ENCODE peak calls at places on chromosomes 13 and 19, in eight cellular contexts. One of them, this sample, is unnamed. For H3K4me1, the result is how much of the 10 kb centered on the place peaks cover.

GRCh38 chr19:7897289-7897688 is 6.4 kb upstream of the MAP2K7 start:
- DNase-seq in NT2/D1: no peak
- DNase-seq in heart right ventricle: no peak
- DNase-seq in small intestine: no peak
- DNase-seq in ascending aorta: no peak
- DNase-seq in BE2C: no peak
- DNase-seq in A549: no peak
- DNase-seq in Peyer's patch: no peak
- DNase-seq in this sample: no peak

GRCh38 chr19:3899531-3900294 is 19.2 kb downstream of the ATCAY start:
- DNase-seq in small intestine: peak
- DNase-seq in BE2C: no peak
- DNase-seq in ascending aorta: peak
- DNase-seq in NT2/D1: no peak
- DNase-seq in heart right ventricle: no peak
- DNase-seq in A549: no peak
- DNase-seq in Peyer's patch: no peak
- DNase-seq in this sample: no peak

GRCh38 chr13:34942732-34943674 is 933 bp downstream of the NBEA start:
- DNase-seq in NT2/D1: no peak
- DNase-seq in heart right ventricle: peak
- DNase-seq in ascending aorta: peak
- DNase-seq in A549: peak
- DNase-seq in Peyer's patch: peak
- DNase-seq in BE2C: peak
- DNase-seq in small intestine: peak
- DNase-seq in this sample: no peak

GRCh38 chr19:2381151-2381822 is 21.2 kb downstream of the TMPRSS9 start:
- DNase-seq in BE2C: no peak
- DNase-seq in A549: no peak
- DNase-seq in heart right ventricle: no peak
- DNase-seq in ascending aorta: no peak
- DNase-seq in Peyer's patch: no peak
- DNase-seq in small intestine: no peak
- DNase-seq in NT2/D1: no peak
- DNase-seq in this sample: no peak

GRCh38 chr13:22187329-22187728 is 516.5 kb downstream of the FGF9 start:
- DNase-seq in small intestine: no peak
- DNase-seq in ascending aorta: no peak
- DNase-seq in BE2C: no peak
- DNase-seq in heart right ventricle: no peak
- DNase-seq in NT2/D1: no peak
- DNase-seq in Peyer's patch: no peak
- DNase-seq in A549: no peak
- DNase-seq in this sample: no peak

GRCh38 chr13:27295096-27295495 is 24.5 kb downstream of the RASL11A start:
- DNase-seq in Peyer's patch: no peak
- DNase-seq in heart right ventricle: no peak
- DNase-seq in A549: no peak
- DNase-seq in ascending aorta: no peak
- DNase-seq in small intestine: no peak
- DNase-seq in BE2C: no peak
- DNase-seq in NT2/D1: no peak
- DNase-seq in this sample: no peak

GRCh38 chr13:59746291-59746962 is 417.3 kb downstream of the DIAPH3 start:
- DNase-seq in heart right ventricle: no peak
- DNase-seq in BE2C: no peak
- DNase-seq in NT2/D1: no peak
- DNase-seq in small intestine: no peak
- DNase-seq in Peyer's patch: no peak
- DNase-seq in A549: no peak
- DNase-seq in ascending aorta: no peak
- DNase-seq in this sample: no peak

GRCh38 chr19:34320277-34320676 is 44.7 kb upstream of the GPI start:
- DNase-seq in small intestine: no peak
- DNase-seq in NT2/D1: no peak
- DNase-seq in Peyer's patch: peak
- DNase-seq in heart right ventricle: no peak
- DNase-seq in ascending aorta: no peak
- DNase-seq in A549: no peak
- DNase-seq in BE2C: no peak
- DNase-seq in this sample: no peak

GRCh38 chr19:5345895-5346386 is 5.3 kb upstream of the PTPRS start:
- DNase-seq in A549: no peak
- DNase-seq in heart right ventricle: no peak
- DNase-seq in small intestine: no peak
- DNase-seq in ascending aorta: no peak
- DNase-seq in NT2/D1: no peak
- DNase-seq in Peyer's patch: no peak
- DNase-seq in BE2C: no peak
- DNase-seq in this sample: no peak

GRCh38 chr19:750640-751423 is at the start of gene MISP:
- DNase-seq in Peyer's patch: peak
- DNase-seq in A549: peak
- DNase-seq in BE2C: no peak
- DNase-seq in heart right ventricle: no peak
- DNase-seq in NT2/D1: no peak
- DNase-seq in small intestine: peak
- DNase-seq in ascending aorta: no peak
- DNase-seq in this sample: no peak

GRCh38 chr13:46543307-46543706 is 9.7 kb upstream of the LRCH1 start:
- DNase-seq in small intestine: no peak
- DNase-seq in heart right ventricle: no peak
- DNase-seq in ascending aorta: no peak
- DNase-seq in Peyer's patch: no peak
- DNase-seq in BE2C: no peak
- DNase-seq in A549: no peak
- DNase-seq in NT2/D1: no peak
- DNase-seq in this sample: no peak

GRCh38 chr19:49489601-49490167 is 2.3 kb downstream of the RPL13A start:
- DNase-seq in ascending aorta: no peak
- DNase-seq in NT2/D1: no peak
- DNase-seq in BE2C: peak
- DNase-seq in small intestine: peak
- DNase-seq in heart right ventricle: no peak
- DNase-seq in Peyer's patch: peak
- DNase-seq in A549: peak
- DNase-seq in this sample: no peak

GRCh38 chr19:38663957-38664502 is 16.6 kb downstream of the ACTN4 start:
- DNase-seq in A549: no peak
- DNase-seq in ascending aorta: peak
- DNase-seq in Peyer's patch: no peak
- DNase-seq in NT2/D1: no peak
- DNase-seq in heart right ventricle: peak
- DNase-seq in BE2C: no peak
- DNase-seq in small intestine: no peak
- DNase-seq in this sample: no peak

GRCh38 chr13:71860547-71861131 is 6.4 kb downstream of the DACH1 start:
- DNase-seq in Peyer's patch: no peak
- DNase-seq in NT2/D1: no peak
- DNase-seq in small intestine: peak
- DNase-seq in A549: no peak
- DNase-seq in BE2C: no peak
- DNase-seq in heart right ventricle: no peak
- DNase-seq in ascending aorta: no peak
- DNase-seq in this sample: no peak

GRCh38 chr13:45628094-45628493 is 12.6 kb upstream of the ERICH6B start:
- DNase-seq in NT2/D1: no peak
- DNase-seq in small intestine: no peak
- DNase-seq in BE2C: no peak
- DNase-seq in A549: no peak
- DNase-seq in heart right ventricle: no peak
- DNase-seq in Peyer's patch: no peak
- DNase-seq in ascending aorta: no peak
- DNase-seq in this sample: no peak

GRCh38 chr13:25689539-25689938 is 317.8 kb downstream of the ATP8A2 start:
- DNase-seq in ascending aorta: no peak
- DNase-seq in A549: no peak
- DNase-seq in BE2C: no peak
- DNase-seq in NT2/D1: no peak
- DNase-seq in Peyer's patch: no peak
- DNase-seq in heart right ventricle: no peak
- DNase-seq in small intestine: no peak
- DNase-seq in this sample: no peak

GRCh38 chr19:14404322-14404721 is 14.8 kb downstream of the DDX39A start:
- DNase-seq in BE2C: no peak
- DNase-seq in NT2/D1: no peak
- DNase-seq in A549: no peak
- DNase-seq in Peyer's patch: no peak
- DNase-seq in heart right ventricle: no peak
- DNase-seq in ascending aorta: no peak
- DNase-seq in small intestine: no peak
- DNase-seq in this sample: no peak

GRCh38 chr13:75495938-75496337 is 14.0 kb upstream of the TBC1D4 start:
- DNase-seq in Peyer's patch: no peak
- DNase-seq in BE2C: no peak
- DNase-seq in A549: no peak
- DNase-seq in heart right ventricle: no peak
- DNase-seq in NT2/D1: no peak
- DNase-seq in ascending aorta: no peak
- DNase-seq in small intestine: no peak
- DNase-seq in this sample: no peak

GRCh38 chr19:16200038-16200775 is 2.5 kb downstream of the AP1M1 start:
- DNase-seq in A549: peak
- DNase-seq in ascending aorta: peak
- DNase-seq in small intestine: peak
- DNase-seq in BE2C: no peak
- DNase-seq in heart right ventricle: no peak
- DNase-seq in NT2/D1: no peak
- DNase-seq in Peyer's patch: peak
- DNase-seq in this sample: no peak

GRCh38 chr19:34319230-34319585 is 45.8 kb upstream of the GPI start:
- DNase-seq in ascending aorta: no peak
- DNase-seq in small intestine: no peak
- DNase-seq in Peyer's patch: no peak
- DNase-seq in NT2/D1: no peak
- DNase-seq in A549: no peak
- DNase-seq in BE2C: no peak
- DNase-seq in heart right ventricle: no peak
- DNase-seq in this sample: no peak

GRCh38 chr19:55649579-55650557 is 1.9 kb downstream of the CCDC106 start:
- DNase-seq in NT2/D1: no peak
- DNase-seq in small intestine: no peak
- DNase-seq in Peyer's patch: no peak
- DNase-seq in A549: no peak
- DNase-seq in BE2C: no peak
- DNase-seq in ascending aorta: no peak
- DNase-seq in heart right ventricle: no peak
- DNase-seq in this sample: no peak
- H3K4me3 ChIP-seq in NT2/D1: no peak
- H3K4me3 ChIP-seq in small intestine: no peak
- H3K4me3 ChIP-seq in Peyer's patch: no peak
- H3K4me3 ChIP-seq in A549: no peak
- H3K4me3 ChIP-seq in BE2C: no peak
- H3K4me3 ChIP-seq in ascending aorta: no peak
- H3K4me3 ChIP-seq in heart right ventricle: no peak
- H3K4me3 ChIP-seq in this sample: no peak

GRCh38 chr13:98567140-98567539 is 9.8 kb downstream of the STK24 start:
- DNase-seq in NT2/D1: no peak
- DNase-seq in Peyer's patch: no peak
- DNase-seq in ascending aorta: no peak
- DNase-seq in heart right ventricle: no peak
- DNase-seq in A549: no peak
- DNase-seq in BE2C: no peak
- DNase-seq in small intestine: no peak
- DNase-seq in this sample: no peak

GRCh38 chr13:98565726-98566577 is 11.0 kb downstream of the STK24 start:
- DNase-seq in A549: no peak
- DNase-seq in small intestine: peak
- DNase-seq in BE2C: no peak
- DNase-seq in NT2/D1: no peak
- DNase-seq in heart right ventricle: peak
- DNase-seq in ascending aorta: peak
- DNase-seq in Peyer's patch: no peak
- DNase-seq in this sample: no peak

GRCh38 chr13:98563071-98563470 is 13.8 kb downstream of the STK24 start:
- DNase-seq in A549: no peak
- DNase-seq in Peyer's patch: peak
- DNase-seq in small intestine: no peak
- DNase-seq in ascending aorta: no peak
- DNase-seq in NT2/D1: no peak
- DNase-seq in BE2C: no peak
- DNase-seq in heart right ventricle: no peak
- DNase-seq in this sample: no peak

DNA sequence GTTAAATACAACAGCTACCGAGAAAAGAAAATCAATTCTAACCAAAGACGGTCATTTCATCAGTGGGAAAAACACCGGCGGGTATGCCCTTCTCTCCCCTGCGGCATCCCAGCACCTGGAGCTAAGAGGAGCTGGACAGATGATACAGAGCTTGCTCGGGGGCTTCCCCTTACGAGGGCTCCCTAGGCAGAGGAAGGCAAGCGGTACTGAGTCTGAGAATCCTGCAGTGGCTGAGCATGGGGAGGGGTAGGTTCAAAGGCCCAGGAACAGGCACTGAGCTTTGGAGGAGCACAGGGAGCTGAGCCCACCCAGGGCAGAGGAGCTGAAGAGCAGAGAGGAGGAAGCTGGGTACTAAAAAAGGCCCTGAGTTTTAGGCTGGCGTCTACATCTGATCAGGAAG is 12.7 kb downstream of the STK24 start:
- DNase-seq in A549: no peak
- DNase-seq in small intestine: no peak
- DNase-seq in Peyer's patch: no peak
- DNase-seq in ascending aorta: no peak
- DNase-seq in heart right ventricle: no peak
- DNase-seq in NT2/D1: no peak
- DNase-seq in BE2C: no peak
- DNase-seq in this sample: no peak
- H3K4me1 ChIP-seq in A549: under half
- H3K4me1 ChIP-seq in small intestine: under half
- H3K4me1 ChIP-seq in Peyer's patch: under half
- H3K4me1 ChIP-seq in ascending aorta: under half
- H3K4me1 ChIP-seq in heart right ventricle: half or more
- H3K4me1 ChIP-seq in NT2/D1: under half
- H3K4me1 ChIP-seq in BE2C: under half
- H3K4me1 ChIP-seq in this sample: under half

GRCh38 chr19:6475321-6476108 is 6.1 kb downstream of the DENND1C start:
- DNase-seq in small intestine: peak
- DNase-seq in NT2/D1: no peak
- DNase-seq in heart right ventricle: no peak
- DNase-seq in A549: peak
- DNase-seq in ascending aorta: no peak
- DNase-seq in BE2C: no peak
- DNase-seq in Peyer's patch: no peak
- DNase-seq in this sample: no peak
- H3K4me3 ChIP-seq in small intestine: no peak
- H3K4me3 ChIP-seq in NT2/D1: peak
- H3K4me3 ChIP-seq in heart right ventricle: no peak
- H3K4me3 ChIP-seq in A549: peak
- H3K4me3 ChIP-seq in ascending aorta: no peak
- H3K4me3 ChIP-seq in BE2C: no peak
- H3K4me3 ChIP-seq in Peyer's patch: no peak
- H3K4me3 ChIP-seq in this sample: peak

DNA sequence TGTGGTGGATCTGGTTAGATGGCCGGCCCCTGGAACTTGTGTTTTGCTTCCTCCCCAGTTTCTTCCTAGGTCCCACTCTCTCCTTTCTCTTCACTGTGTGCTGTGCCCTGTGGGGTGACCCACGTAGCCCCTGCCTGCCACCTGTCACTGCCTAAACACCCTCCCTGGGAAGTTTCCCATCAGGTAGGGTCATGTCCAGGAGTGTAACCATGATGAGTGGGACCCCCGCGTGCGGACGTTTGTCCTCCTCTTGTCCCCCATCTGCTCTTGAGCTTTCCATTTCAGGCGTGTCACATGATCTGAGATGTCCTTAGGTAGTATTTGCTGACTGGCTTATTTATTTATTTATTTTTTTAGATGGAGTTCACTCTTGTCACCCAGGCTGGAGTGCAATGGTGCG is 61.3 kb downstream of the ARHGEF7 start:
- DNase-seq in heart right ventricle: no peak
- DNase-seq in Peyer's patch: no peak
- DNase-seq in A549: no peak
- DNase-seq in BE2C: no peak
- DNase-seq in NT2/D1: no peak
- DNase-seq in ascending aorta: no peak
- DNase-seq in small intestine: no peak
- DNase-seq in this sample: no peak
- H3K4me1 ChIP-seq in heart right ventricle: under half
- H3K4me1 ChIP-seq in Peyer's patch: under half
- H3K4me1 ChIP-seq in A549: under half
- H3K4me1 ChIP-seq in BE2C: under half
- H3K4me1 ChIP-seq in NT2/D1: under half
- H3K4me1 ChIP-seq in ascending aorta: half or more
- H3K4me1 ChIP-seq in small intestine: under half
- H3K4me1 ChIP-seq in this sample: under half